ENCODE peak calls at places on chromosomes 12 and 14, in five cellular contexts. E, J, Z, M and Y are unnamed samples.

GRCh38 chr14:84128025-84128424 is 1401.9 kb upstream of the FLRT2 start:
- ATAC-seq in E (no peak), J (no peak), Z (no peak), M (no peak), Y (no peak)

GRCh38 chr14:65356327-65356836 is 56.1 kb upstream of the FUT8 start:
- ATAC-seq in E (peak), J (peak), Z (no peak), M (no peak), Y (no peak)

GRCh38 chr12:67484788-67485480 is 163.6 kb upstream of the DYRK2 start:
- ATAC-seq in E (no peak), J (no peak), Z (no peak), M (no peak), Y (no peak)

GRCh38 chr12:848519-849191 is 96.3 kb downstream of the WNK1 start:
- ATAC-seq in E (no peak), J (no peak), Z (no peak), M (peak), Y (no peak)

GRCh38 chr14:36870776-36871175 is 209.1 kb downstream of the PAX9 start:
- ATAC-seq in E (no peak), J (peak), Z (no peak), M (no peak), Y (no peak)

GRCh38 chr12:122336015-122336946 is 70.0 kb upstream of the VPS33A start:
- ATAC-seq in E (no peak), J (peak), Z (peak), M (peak), Y (no peak)

GRCh38 chr12:27814851-27815591 is 35.0 kb upstream of the MANSC4 start:
- ATAC-seq in E (no peak), J (no peak), Z (no peak), M (no peak), Y (no peak)

GRCh38 chr14:51575225-51576111 is 76.2 kb upstream of the FRMD6 start:
- ATAC-seq in E (no peak), J (no peak), Z (peak), M (no peak), Y (no peak)

GRCh38 chr14:75906680-75907280 is 75.0 kb downstream of the TGFB3 start:
- ATAC-seq in E (no peak), J (peak), Z (no peak), M (peak), Y (peak)

GRCh38 chr14:50954811-50955372 is 10.6 kb upstream of the PYGL start:
- ATAC-seq in E (no peak), J (peak), Z (peak), M (peak), Y (peak)

GRCh38 chr14:93035917-93036651 is 79.6 kb downstream of the ITPK1 start:
- ATAC-seq in E (no peak), J (peak), Z (peak), M (no peak), Y (peak)

GRCh38 chr12:62903151-62903550 is 31.8 kb downstream of the PPM1H start:
- ATAC-seq in E (no peak), J (no peak), Z (no peak), M (no peak), Y (no peak)

DNA sequence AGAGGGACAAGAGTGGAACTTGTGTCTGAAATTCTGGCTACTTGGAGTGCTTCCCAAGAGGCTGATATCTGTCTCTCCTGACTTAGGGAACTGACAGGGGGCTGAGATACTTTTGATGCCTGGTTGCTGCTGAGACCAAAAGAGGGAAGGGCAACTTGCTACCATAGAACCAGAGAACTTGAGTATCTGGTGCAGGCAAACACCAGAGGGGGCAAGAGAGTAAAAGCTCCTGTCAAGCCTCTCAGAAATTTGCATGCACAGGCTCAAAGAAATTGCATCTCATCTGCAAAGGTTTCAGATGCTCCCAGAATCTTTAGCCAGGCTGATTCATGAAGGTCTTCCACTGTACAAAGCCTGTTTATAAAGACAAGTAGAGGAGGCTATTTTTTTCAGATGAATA is 391.3 kb upstream of the FOXG1 start:
- ATAC-seq in E (no peak), J (no peak), Z (no peak), M (no peak), Y (no peak)
- TF ChIP-seq CTCF in E (no peak), J (no peak), Z (no peak), M (no peak), Y (no peak)

GRCh38 chr14:69152181-69152943 is 557 bp downstream of the DCAF5 start:
- ATAC-seq in E (no peak), J (peak), Z (peak), M (peak), Y (peak)

GRCh38 chr14:69154779-69155178 is 1.9 kb upstream of the DCAF5 start:
- ATAC-seq in E (peak), J (no peak), Z (peak), M (no peak), Y (no peak)

GRCh38 chr14:69153848-69154208 is 909 bp upstream of the DCAF5 start:
- ATAC-seq in E (no peak), J (no peak), Z (no peak), M (no peak), Y (no peak)

GRCh38 chr14:69151458-69152180 is 1.3 kb downstream of the DCAF5 start:
- ATAC-seq in E (peak), J (peak), Z (peak), M (peak), Y (peak)

GRCh38 chr14:69152944-69153847 is at the start of gene DCAF5:
- ATAC-seq in E (peak), J (peak), Z (peak), M (peak), Y (peak)
- TF ChIP-seq EP300 in E (no peak), J (no peak), Z (peak), M (no peak), Y (no peak)

GRCh38 chr14:89137514-89138163 is 279.4 kb downstream of the FOXN3 start:
- ATAC-seq in E (peak), J (no peak), Z (peak), M (no peak), Y (peak)
- TF ChIP-seq POLR2AphosphoS5 in E (no peak), J (no peak), Z (no peak), M (no peak), Y (no peak)

GRCh38 chr14:90599748-90600507 is 203.1 kb downstream of the CALM1 start:
- ATAC-seq in E (no peak), J (no peak), Z (peak), M (no peak), Y (no peak)
- TF ChIP-seq CTCF in E (peak), J (no peak), Z (peak), M (no peak), Y (no peak)